ENCODE peak calls at places on chromosome 16, in seven cellular contexts. One of them, this sample, is unnamed.

GRCh38 chr16:85430523-85431381 is 182.4 kb upstream of the GSE1 start:
- DNase-seq in Daoy: no peak
- DNase-seq in lower leg skin: no peak
- DNase-seq in ovary: peak; percentile 30
- DNase-seq in thoracic aorta: no peak
- DNase-seq in activated CD4-positive, alpha-beta T cell treated with anti-CD3 and anti-CD28 coated beads, Interleukin-2, amount 50 U/mL, for 48 hours: no peak
- DNase-seq in NCI-H1092: no peak
- DNase-seq in this sample: peak; percentile 19

GRCh38 chr16:72848759-72849664 is 198.9 kb downstream of the ZFHX3 start:
- DNase-seq in Daoy: peak; percentile 95
- DNase-seq in lower leg skin: peak; percentile 43
- DNase-seq in ovary: peak; percentile 93
- DNase-seq in thoracic aorta: peak; percentile 86
- DNase-seq in activated CD4-positive, alpha-beta T cell treated with anti-CD3 and anti-CD28 coated beads, Interleukin-2, amount 50 U/mL, for 48 hours: no peak
- DNase-seq in NCI-H1092: peak; percentile 74
- DNase-seq in this sample: peak; percentile 93

GRCh38 chr16:90046971-90047713 is 27.9 kb upstream of the DBNDD1 start:
- DNase-seq in Daoy: no peak
- DNase-seq in lower leg skin: no peak
- DNase-seq in ovary: peak; percentile 94
- DNase-seq in thoracic aorta: no peak
- DNase-seq in activated CD4-positive, alpha-beta T cell treated with anti-CD3 and anti-CD28 coated beads, Interleukin-2, amount 50 U/mL, for 48 hours: no peak
- DNase-seq in NCI-H1092: no peak
- DNase-seq in this sample: peak; percentile 79

GRCh38 chr16:12500771-12501170 is 302.9 kb downstream of the CPPED1 start:
- DNase-seq in Daoy: no peak
- DNase-seq in lower leg skin: peak; percentile 26
- DNase-seq in ovary: no peak
- DNase-seq in thoracic aorta: no peak
- DNase-seq in activated CD4-positive, alpha-beta T cell treated with anti-CD3 and anti-CD28 coated beads, Interleukin-2, amount 50 U/mL, for 48 hours: peak; percentile 12
- DNase-seq in NCI-H1092: no peak
- DNase-seq in this sample: peak; percentile 40

GRCh38 chr16:10597184-10597583 is 16.8 kb upstream of the EMP2 start:
- DNase-seq in Daoy: no peak
- DNase-seq in lower leg skin: no peak
- DNase-seq in ovary: no peak
- DNase-seq in thoracic aorta: no peak
- DNase-seq in activated CD4-positive, alpha-beta T cell treated with anti-CD3 and anti-CD28 coated beads, Interleukin-2, amount 50 U/mL, for 48 hours: no peak
- DNase-seq in NCI-H1092: no peak
- DNase-seq in this sample: no peak

GRCh38 chr16:67445441-67445912 is 14.6 kb downstream of the HSD11B2 start:
- DNase-seq in Daoy: no peak
- DNase-seq in lower leg skin: no peak
- DNase-seq in ovary: peak; percentile 54
- DNase-seq in thoracic aorta: no peak
- DNase-seq in activated CD4-positive, alpha-beta T cell treated with anti-CD3 and anti-CD28 coated beads, Interleukin-2, amount 50 U/mL, for 48 hours: no peak
- DNase-seq in NCI-H1092: no peak
- DNase-seq in this sample: peak; percentile 83

GRCh38 chr16:27314986-27315332 is 1.2 kb downstream of the IL4R start:
- DNase-seq in Daoy: no peak
- DNase-seq in lower leg skin: no peak
- DNase-seq in ovary: no peak
- DNase-seq in thoracic aorta: no peak
- DNase-seq in activated CD4-positive, alpha-beta T cell treated with anti-CD3 and anti-CD28 coated beads, Interleukin-2, amount 50 U/mL, for 48 hours: no peak
- DNase-seq in NCI-H1092: no peak
- DNase-seq in this sample: no peak

GRCh38 chr16:27449434-27450188 is 47.6 kb downstream of the IL21R start:
- DNase-seq in Daoy: no peak
- DNase-seq in lower leg skin: no peak
- DNase-seq in ovary: no peak
- DNase-seq in thoracic aorta: no peak
- DNase-seq in activated CD4-positive, alpha-beta T cell treated with anti-CD3 and anti-CD28 coated beads, Interleukin-2, amount 50 U/mL, for 48 hours: peak; percentile 76
- DNase-seq in NCI-H1092: no peak
- DNase-seq in this sample: no peak

GRCh38 chr16:78210305-78210704 is 110.9 kb downstream of the WWOX start:
- DNase-seq in Daoy: peak; percentile 55
- DNase-seq in lower leg skin: no peak
- DNase-seq in ovary: no peak
- DNase-seq in thoracic aorta: no peak
- DNase-seq in activated CD4-positive, alpha-beta T cell treated with anti-CD3 and anti-CD28 coated beads, Interleukin-2, amount 50 U/mL, for 48 hours: no peak
- DNase-seq in NCI-H1092: peak; percentile 8
- DNase-seq in this sample: no peak

GRCh38 chr16:14098081-14098480 is 27.0 kb downstream of the MRTFB start:
- DNase-seq in Daoy: no peak
- DNase-seq in lower leg skin: no peak
- DNase-seq in ovary: no peak
- DNase-seq in thoracic aorta: no peak
- DNase-seq in activated CD4-positive, alpha-beta T cell treated with anti-CD3 and anti-CD28 coated beads, Interleukin-2, amount 50 U/mL, for 48 hours: no peak
- DNase-seq in NCI-H1092: no peak
- DNase-seq in this sample: no peak